ENCODE peak calls at places on chromosomes 3 and 15, in five cellular contexts. P is EL; Y is stimulated activated CD4-positive, alpha-beta T cell treated with anti-CD3 and anti-CD28 coated beads, Interleukin-2, amount 100 ng/mL, for 48 hours; A is Ammon's horn; F is stimulated activated naive CD8-positive, alpha-beta T cell treated with anti-CD3 and anti-CD28 coated beads, Interleukin-15, amount 100 ng/mL, for 72 hours. V is an unnamed sample.
A peak's percentile ranks its signal among the peaks of the same experiment; 100 is the strongest.

GRCh38 chr3:127208483-127209100 is 15.7 kb downstream of the PRR23E start:
- DNase-seq in P (no peak), Y (no peak), A (no peak), F (no peak), V (no peak)

GRCh38 chr3:192408007-192408655 is 319.2 kb downstream of the FGF12 start:
- DNase-seq in P (peak; percentile 16), Y (no peak), A (no peak), F (no peak), V (no peak)

GRCh38 chr15:48365575-48365974 is 34.3 kb downstream of the DUT start:
- DNase-seq in P (no peak), Y (no peak), A (no peak), F (no peak), V (no peak)

GRCh38 chr3:3366391-3366790 is 186.9 kb upstream of the CRBN start:
- DNase-seq in P (no peak), Y (no peak), A (no peak), F (no peak), V (no peak)

GRCh38 chr3:195591852-195592251 is 8.1 kb upstream of the APOD start:
- DNase-seq in P (no peak), Y (no peak), A (no peak), F (no peak), V (peak; percentile 82)

GRCh38 chr3:55201729-55202128 is 273.9 kb upstream of the LRTM1 start:
- DNase-seq in P (no peak), Y (no peak), A (no peak), F (no peak), V (no peak)

GRCh38 chr15:84969257-84969656 is 12.4 kb upstream of the PDE8A start:
- DNase-seq in P (no peak), Y (no peak), A (peak; percentile 79), F (no peak), V (no peak)

GRCh38 chr3:52245322-52246263 is at the start of gene PPM1M:
- DNase-seq in P (peak; percentile 69), Y (peak; percentile 32), A (no peak), F (peak; percentile 70), V (peak; percentile 46)

GRCh38 chr15:36373549-36373948 is 205.9 kb upstream of the CDIN1 start:
- DNase-seq in P (peak; percentile 13), Y (no peak), A (no peak), F (no peak), V (no peak)

GRCh38 chr3:30643763-30644462 is 37.5 kb downstream of the TGFBR2 start:
- DNase-seq in P (no peak), Y (no peak), A (no peak), F (peak; percentile 82), V (no peak)

GRCh38 chr3:53102601-53103147 is 27.6 kb downstream of the RFT1 start:
- DNase-seq in P (no peak), Y (peak; percentile 23), A (no peak), F (peak; percentile 63), V (no peak)

GRCh38 chr3:48238506-48239085 is 2.3 kb upstream of the ZNF589 start:
- DNase-seq in P (no peak), Y (no peak), A (no peak), F (no peak), V (no peak)

GRCh38 chr15:47411733-47412530 is 305.4 kb upstream of the SEMA6D start:
- DNase-seq in P (no peak), Y (no peak), A (peak; percentile 13), F (no peak), V (no peak)

GRCh38 chr3:149657458-149657795 is 398 bp downstream of the WWTR1 start:
- DNase-seq in P (peak; percentile 59), Y (no peak), A (no peak), F (no peak), V (peak; percentile 84)

GRCh38 chr15:74723754-74724334 is 1.5 kb downstream of the CYP1A1 start:
- DNase-seq in P (peak; percentile 57), Y (no peak), A (peak; percentile 49), F (no peak), V (peak; percentile 58)

GRCh38 chr3:130384547-130384946 is 39.1 kb downstream of the COL6A5 start:
- DNase-seq in P (no peak), Y (no peak), A (no peak), F (no peak), V (no peak)

GRCh38 chr15:67968564-67969440 is 85.3 kb upstream of the PIAS1 start:
- DNase-seq in P (no peak), Y (no peak), A (peak; percentile 3), F (no peak), V (no peak)

GRCh38 chr15:73196113-73196512 is 143.8 kb downstream of the NEO1 start:
- DNase-seq in P (no peak), Y (no peak), A (no peak), F (no peak), V (no peak)

GRCh38 chr3:117407317-117407716 is 697.7 kb downstream of the TUSC7 start:
- DNase-seq in P (peak; percentile 15), Y (no peak), A (no peak), F (no peak), V (peak; percentile 8)

GRCh38 chr15:66472176-66472999 is 25.2 kb downstream of the SNAPC5 start:
- DNase-seq in P (peak; percentile 54), Y (no peak), A (no peak), F (peak; percentile 65), V (peak; percentile 69)

V was measured in foreskin fibroblast.